ENCODE peak calls at places on chromosome 7, in ten cellular contexts. A is heart right ventricle; R is fibroblast of lung; S is thoracic aorta; C is ovary; O is GM06990; W is brain microvascular endothelial cell; Z is BJ; Y is CD8-positive, alpha-beta T cell; B is CD4-positive, alpha-beta memory T cell. L is an unnamed sample. For H3K36me3, the result is how much of the 10 kb centered on the place peaks cover.

GRCh38 chr7:94792270-94792669 is 115.1 kb upstream of the PPP1R9A start:
- DNase-seq in A (no peak), R (no peak), S (no peak), C (no peak), O (no peak), W (no peak), Z (no peak), Y (no peak), B (no peak), L (no peak)

GRCh38 chr7:88391247-88391646 is 84.6 kb upstream of the STEAP4 start:
- DNase-seq in A (no peak), R (no peak), S (no peak), C (no peak), O (no peak), W (no peak), Z (no peak), Y (no peak), B (no peak), L (no peak)

GRCh38 chr7:113912881-113913280 is 5.9 kb downstream of the PPP1R3A start:
- DNase-seq in A (no peak), R (no peak), S (no peak), C (no peak), O (no peak), W (no peak), Z (no peak), Y (no peak), B (no peak), L (no peak)

GRCh38 chr7:47737606-47738005 is 155.7 kb upstream of the TNS3 start:
- DNase-seq in A (no peak), R (no peak), S (no peak), C (no peak), O (no peak), W (no peak), Z (no peak), Y (no peak), B (no peak), L (no peak)

GRCh38 chr7:28272461-28272877 is 91.9 kb upstream of the JAZF1 start:
- DNase-seq in A (peak), R (peak), S (no peak), C (peak), O (no peak), W (peak), Z (no peak), Y (no peak), B (peak), L (peak)

GRCh38 chr7:84701524-84702306 is 485.1 kb downstream of the SEMA3D start:
- DNase-seq in A (no peak), R (peak), S (no peak), C (no peak), O (no peak), W (peak), Z (no peak), Y (no peak), B (no peak), L (no peak)

GRCh38 chr7:146956853-146957252 is 840.3 kb downstream of the CNTNAP2 start:
- DNase-seq in A (no peak), R (peak), S (no peak), C (no peak), O (no peak), W (no peak), Z (no peak), Y (no peak), B (no peak), L (no peak)

GRCh38 chr7:26657139-26657753 is 207.1 kb downstream of the SKAP2 start:
- DNase-seq in A (no peak), R (no peak), S (no peak), C (no peak), O (no peak), W (no peak), Z (no peak), Y (no peak), B (no peak), L (no peak)

GRCh38 chr7:111092406-111093160 is 1.7 kb downstream of the LRRN3 start:
- DNase-seq in A (no peak), R (no peak), S (no peak), C (no peak), O (no peak), W (no peak), Z (no peak), Y (no peak), B (no peak), L (no peak)

GRCh38 chr7:123070702-123071286 is 75.3 kb upstream of the TAS2R16 start:
- DNase-seq in A (no peak), R (peak), S (no peak), C (no peak), O (no peak), W (peak), Z (no peak), Y (no peak), B (no peak), L (no peak)

GRCh38 chr7:41711283-41712064 is 8.6 kb upstream of the INHBA start:
- DNase-seq in A (no peak), R (peak), S (no peak), C (no peak), O (no peak), W (no peak), Z (no peak), Y (no peak), B (no peak), L (no peak)

GRCh38 chr7:139944248-139944647 is 115.2 kb downstream of the TBXAS1 start:
- DNase-seq in A (no peak), R (no peak), S (no peak), C (no peak), O (no peak), W (no peak), Z (no peak), Y (no peak), B (no peak), L (no peak)

GRCh38 chr7:143405671-143406352 is 2.8 kb downstream of the EPHA1 start:
- DNase-seq in A (no peak), R (no peak), S (no peak), C (no peak), O (no peak), W (no peak), Z (no peak), Y (no peak), B (no peak), L (no peak)

DNA sequence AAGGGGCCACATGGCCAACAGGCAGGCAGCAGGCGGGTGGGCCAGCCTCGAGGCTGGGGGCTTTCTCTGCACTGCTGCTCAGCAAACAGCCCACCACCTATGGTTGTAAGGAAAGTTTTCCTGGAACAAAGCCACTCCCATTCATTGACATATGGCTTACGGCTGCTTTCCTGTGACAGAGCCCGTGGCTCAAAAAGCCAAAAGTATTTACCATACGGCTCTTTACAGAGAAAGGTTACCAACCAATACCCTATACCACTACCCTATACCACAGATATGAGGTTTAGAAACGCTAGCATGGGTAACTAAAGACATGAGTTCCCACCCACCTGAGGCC is 152.7 kb downstream of the MAD1L1 start:
- DNase-seq in A (no peak), R (no peak), S (no peak), C (no peak), O (no peak), W (no peak), Z (no peak), Y (no peak), B (no peak), L (no peak)
- H3K36me3 ChIP-seq in A (under half), R (under half), S (under half), C (under half), O (under half), W (under half), Z (under half), Y (under half), B (under half), L (under half)

GRCh38 chr7:130869918-130870317 is 135.9 kb upstream of the KLF14 start:
- DNase-seq in A (no peak), R (no peak), S (no peak), C (no peak), O (no peak), W (no peak), Z (no peak), Y (no peak), B (no peak), L (no peak)

GRCh38 chr7:130872756-130873448 is 138.9 kb upstream of the KLF14 start:
- DNase-seq in A (no peak), R (no peak), S (no peak), C (no peak), O (no peak), W (no peak), Z (no peak), Y (no peak), B (no peak), L (no peak)

GRCh38 chr7:130874071-130874915 is 140.3 kb upstream of the KLF14 start:
- DNase-seq in A (no peak), R (no peak), S (no peak), C (no peak), O (no peak), W (no peak), Z (no peak), Y (no peak), B (no peak), L (no peak)

GRCh38 chr7:130875265-130875741 is 141.3 kb upstream of the KLF14 start:
- DNase-seq in A (no peak), R (peak), S (no peak), C (peak), O (no peak), W (no peak), Z (no peak), Y (peak), B (peak), L (peak)

DNA sequence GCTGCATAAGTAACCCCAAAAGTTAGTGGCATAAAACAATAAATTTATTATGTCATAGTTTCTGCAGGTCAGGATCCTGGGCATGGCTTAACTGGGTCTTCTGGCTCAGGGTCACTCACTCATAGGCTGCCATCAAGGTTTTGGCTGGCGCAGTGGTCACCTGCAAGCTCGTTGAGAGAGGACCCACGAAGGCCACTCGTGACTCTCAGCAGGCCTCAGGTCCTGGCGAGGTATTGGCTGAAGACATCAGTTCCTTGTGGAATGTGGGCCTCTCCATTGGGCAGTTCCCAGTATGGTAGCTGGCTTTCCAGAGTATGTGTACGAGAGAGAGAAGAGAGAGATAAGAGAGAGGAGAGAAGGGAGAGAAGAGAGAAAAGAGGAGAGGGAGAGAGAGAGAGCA is 138.3 kb upstream of the KLF14 start:
- DNase-seq in A (no peak), R (no peak), S (no peak), C (no peak), O (no peak), W (no peak), Z (no peak), Y (no peak), B (no peak), L (no peak)
- H3K36me3 ChIP-seq in A (under half), R (under half), S (under half), C (under half), O (under half), W (half or more), Z (under half), Y (under half), B (under half), L (half or more)

DNA sequence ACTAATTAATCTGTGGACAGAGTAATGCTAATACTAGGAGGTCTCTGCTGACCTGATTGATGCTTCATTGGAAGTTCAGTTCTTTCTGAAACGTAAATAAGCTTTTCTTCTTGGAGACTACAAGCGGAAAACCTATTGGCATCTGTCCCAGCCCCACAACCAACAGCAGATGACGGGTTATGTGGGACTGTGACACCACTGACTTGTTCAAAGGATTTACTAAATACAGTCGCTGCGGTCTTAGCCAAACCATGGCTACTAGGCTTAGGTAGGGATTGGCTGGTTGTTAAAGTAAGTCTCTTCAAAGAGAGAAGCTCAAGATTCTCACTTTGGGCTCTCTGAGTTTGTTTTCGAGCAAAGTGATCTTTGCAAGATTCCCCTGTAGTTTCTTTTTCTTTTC is 68.3 kb downstream of the HYCC1 start:
- DNase-seq in A (peak), R (peak), S (no peak), C (no peak), O (no peak), W (no peak), Z (no peak), Y (no peak), B (no peak), L (no peak)
- H3K36me3 ChIP-seq in A (under half), R (under half), S (under half), C (under half), O (under half), W (under half), Z (under half), Y (under half), B (under half), L (under half)

GRCh38 chr7:1237704-1238255 is 5.1 kb downstream of the UNCX start:
- DNase-seq in A (no peak), R (no peak), S (no peak), C (no peak), O (no peak), W (no peak), Z (no peak), Y (no peak), B (no peak), L (no peak)

GRCh38 chr7:1236831-1237701 is 4.4 kb downstream of the UNCX start:
- DNase-seq in A (no peak), R (no peak), S (no peak), C (no peak), O (no peak), W (no peak), Z (no peak), Y (no peak), B (no peak), L (no peak)

GRCh38 chr7:1240296-1240820 is 7.7 kb downstream of the UNCX start:
- DNase-seq in A (no peak), R (no peak), S (no peak), C (no peak), O (no peak), W (no peak), Z (no peak), Y (no peak), B (no peak), L (no peak)

GRCh38 chr7:1239455-1240295 is 7.0 kb downstream of the UNCX start:
- DNase-seq in A (no peak), R (no peak), S (no peak), C (no peak), O (no peak), W (no peak), Z (no peak), Y (no peak), B (no peak), L (no peak)

DNA sequence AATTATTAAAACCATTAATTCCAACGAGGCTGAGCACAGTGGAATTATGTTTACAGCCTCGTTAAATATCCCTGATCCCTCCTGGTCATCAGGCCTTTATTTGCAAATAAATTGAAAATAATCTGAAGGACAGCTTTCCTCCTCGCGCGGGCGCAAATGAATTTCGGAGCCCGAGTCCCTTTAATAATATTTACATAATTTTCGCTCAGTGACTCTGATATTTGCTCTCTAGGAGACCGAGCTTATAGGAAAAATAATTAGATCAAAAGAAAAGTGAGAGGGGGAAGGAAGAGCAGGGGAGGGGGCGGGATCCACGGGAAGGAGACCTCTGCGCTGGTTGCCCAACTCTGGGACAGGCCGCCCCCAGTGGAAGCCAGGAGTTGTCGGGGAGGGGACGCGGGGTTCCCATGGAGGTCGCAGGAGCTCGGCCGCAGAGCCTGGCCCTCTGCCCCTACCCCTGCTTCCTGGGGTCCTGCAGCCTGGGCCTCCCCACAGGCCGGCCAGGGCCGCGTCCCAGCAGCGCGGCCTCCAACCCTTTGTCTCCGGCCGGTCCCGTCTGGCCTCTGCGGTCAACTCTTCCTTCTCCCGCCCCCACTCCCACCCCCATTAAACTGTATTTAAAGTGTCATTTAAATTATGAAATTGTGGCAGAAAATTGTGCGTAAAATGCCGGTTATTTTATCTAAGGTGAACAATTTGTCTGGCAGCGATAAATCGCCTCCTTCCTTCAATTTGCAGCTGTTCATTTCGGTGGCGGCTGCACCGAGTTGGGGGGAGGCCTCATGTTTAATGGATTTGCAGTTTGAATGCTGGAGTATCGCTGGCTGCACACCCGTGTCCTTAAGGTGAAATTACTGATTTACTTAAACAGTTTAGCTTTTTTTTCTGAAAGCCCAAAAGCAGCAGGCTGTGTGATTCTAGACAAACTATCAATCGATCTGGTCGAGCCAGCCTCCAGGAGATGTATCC is 6.0 kb downstream of the UNCX start:
- DNase-seq in A (no peak), R (no peak), S (no peak), C (no peak), O (no peak), W (no peak), Z (no peak), Y (no peak), B (no peak), L (no peak)
- H3K36me3 ChIP-seq in A (under half), R (under half), S (under half), C (under half), O (under half), W (under half), Z (under half), Y (under half), B (under half), L (under half)

GRCh38 chr7:155188821-155189599 is 108.7 kb upstream of the INSIG1 start:
- DNase-seq in A (no peak), R (peak), S (no peak), C (no peak), O (no peak), W (peak), Z (no peak), Y (no peak), B (no peak), L (no peak)

GRCh38 chr7:155188357-155188756 is 109.3 kb upstream of the INSIG1 start:
- DNase-seq in A (no peak), R (no peak), S (no peak), C (no peak), O (no peak), W (no peak), Z (no peak), Y (no peak), B (no peak), L (no peak)

GRCh38 chr7:155187061-155187785 is 110.5 kb upstream of the INSIG1 start:
- DNase-seq in A (no peak), R (no peak), S (no peak), C (no peak), O (no peak), W (no peak), Z (no peak), Y (no peak), B (no peak), L (no peak)

GRCh38 chr7:155190608-155191536 is 106.8 kb upstream of the INSIG1 start:
- DNase-seq in A (peak), R (peak), S (no peak), C (peak), O (peak), W (peak), Z (no peak), Y (peak), B (peak), L (peak)

DNA sequence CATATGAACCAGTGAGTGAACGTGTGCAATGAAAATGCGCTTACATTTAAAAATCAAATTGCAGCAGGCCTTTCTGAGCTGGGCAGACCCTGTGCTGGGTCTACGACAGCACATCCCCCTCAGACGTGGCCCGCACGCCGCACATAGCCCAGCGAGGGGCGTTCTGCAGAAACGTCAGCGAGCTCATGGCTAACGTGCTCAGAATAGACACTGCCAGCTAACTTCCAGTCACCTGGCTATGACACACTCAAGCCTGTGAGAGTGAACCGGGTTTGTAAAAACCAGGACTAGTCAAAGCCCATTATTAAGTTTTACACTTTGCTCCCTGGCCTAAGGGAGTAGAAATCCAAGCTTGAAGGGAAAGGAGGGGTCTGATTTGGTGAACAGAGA is 108.1 kb upstream of the INSIG1 start:
- DNase-seq in A (no peak), R (no peak), S (no peak), C (no peak), O (no peak), W (no peak), Z (no peak), Y (no peak), B (no peak), L (no peak)
- H3K36me3 ChIP-seq in A (under half), R (under half), S (under half), C (under half), O (under half), W (under half), Z (under half), Y (under half), B (under half), L (under half)

DNA sequence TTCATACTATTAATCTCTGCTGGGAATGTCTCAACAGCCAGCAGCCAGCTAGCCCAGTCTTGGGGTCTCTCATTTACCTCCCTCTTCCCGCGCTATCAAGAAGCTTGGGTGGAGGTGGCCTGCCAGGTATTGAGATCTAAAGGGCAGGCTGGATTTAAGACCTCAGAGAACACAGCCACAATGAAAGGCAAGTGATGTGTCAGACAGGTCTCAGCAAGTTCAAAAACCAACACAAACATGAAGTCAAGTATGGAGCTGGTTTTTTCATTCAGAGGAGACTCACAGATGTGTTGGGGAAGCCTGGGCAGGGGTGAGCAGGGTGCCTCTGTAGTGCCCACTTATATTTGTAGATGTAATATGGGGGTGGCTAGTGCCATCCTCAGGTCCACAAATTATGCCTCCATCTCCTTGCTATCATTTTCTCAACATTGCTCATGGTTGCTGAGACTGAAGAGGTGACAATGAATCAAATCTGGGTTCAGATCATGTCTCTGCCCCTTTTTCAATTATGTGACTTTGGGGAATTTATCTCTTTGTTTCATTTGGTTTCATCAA is 27.7 kb upstream of the CROT start:
- DNase-seq in A (no peak), R (no peak), S (no peak), C (no peak), O (no peak), W (no peak), Z (no peak), Y (no peak), B (no peak), L (no peak)
- H3K36me3 ChIP-seq in A (under half), R (under half), S (under half), C (under half), O (under half), W (under half), Z (under half), Y (under half), B (under half), L (under half)